ENCODE peak calls at places on chromosomes 1 and 21, in eight cellular contexts. U is IMR-90; P is body of pancreas; C is CD8-positive, alpha-beta T cell; L is tibial nerve; Z is AG04450; W is fibroblast of lung; D is HAP-1. H is an unnamed sample. For H3K9me3, the result is how much of the 10 kb centered on the place peaks cover.

GRCh38 chr1:40849801-40850592 is 12.2 kb downstream of the CITED4 start:
- DNase-seq in C (peak), L (peak), D (peak), W (peak), P (peak), U (peak), Z (peak), H (peak)

GRCh38 chr21:44490816-44491215 is 35.5 kb downstream of the LRRC3 start:
- DNase-seq in W (no peak), P (no peak), C (no peak), U (no peak), L (no peak), D (no peak), Z (no peak), H (no peak)

GRCh38 chr1:244220410-244220809 is 169.3 kb downstream of the ZBTB18 start:
- DNase-seq in C (no peak), P (no peak), L (no peak), W (no peak), Z (no peak), D (no peak), U (no peak), H (no peak)

GRCh38 chr1:92843046-92843423 is 11.2 kb downstream of the RPL5 start:
- DNase-seq in L (no peak), U (no peak), D (no peak), C (no peak), P (no peak), W (no peak), Z (no peak), H (no peak)

GRCh38 chr1:244835276-244836134 is at the start of gene COX20:
- DNase-seq in W (peak), D (peak), C (peak), P (peak), L (peak), Z (peak), U (peak), H (peak)

GRCh38 chr1:25472494-25472893 is 41.8 kb downstream of the MACO1 start:
- DNase-seq in P (no peak), U (no peak), L (no peak), C (peak), D (no peak), W (no peak), Z (no peak), H (no peak)

GRCh38 chr21:30194701-30195299 is 21.1 kb downstream of the CLDN8 start:
- DNase-seq in W (peak), C (no peak), D (no peak), P (no peak), L (no peak), Z (no peak), U (no peak), H (no peak)

GRCh38 chr1:37797750-37798345 is 4.2 kb downstream of the MANEAL start:
- DNase-seq in L (no peak), U (peak), W (peak), C (no peak), D (no peak), Z (peak), P (no peak), H (no peak)

GRCh38 chr1:163422738-163423404 is 101.1 kb downstream of the NUF2 start:
- DNase-seq in Z (no peak), W (no peak), D (no peak), L (no peak), C (no peak), P (no peak), U (no peak), H (no peak)

GRCh38 chr1:32464191-32464715 is 619 bp upstream of the ZBTB8B start:
- DNase-seq in Z (no peak), U (peak), P (peak), D (no peak), W (peak), L (no peak), C (no peak), H (no peak)

GRCh38 chr21:45590246-45590725 is 48.0 kb upstream of the SLC19A1 start:
- DNase-seq in P (peak), C (peak), D (peak), U (peak), Z (no peak), W (peak), L (peak), H (no peak)

GRCh38 chr1:229140018-229140417 is 130.9 kb upstream of the RAB4A start:
- DNase-seq in C (no peak), W (no peak), U (no peak), L (no peak), Z (no peak), P (no peak), D (no peak), H (no peak)

GRCh38 chr1:21267191-21268077 is 22.8 kb downstream of the ECE1 start:
- DNase-seq in L (no peak), P (no peak), U (no peak), Z (no peak), D (no peak), C (no peak), W (no peak), H (no peak)

GRCh38 chr1:228339766-228340685 is 66.6 kb downstream of the TRIM11 start:
- DNase-seq in D (no peak), U (no peak), Z (no peak), C (no peak), P (peak), W (no peak), L (no peak), H (no peak)

GRCh38 chr1:30753660-30754123 is 3.9 kb downstream of the LAPTM5 start:
- DNase-seq in W (no peak), D (no peak), C (no peak), L (no peak), U (no peak), P (no peak), Z (no peak), H (peak)

GRCh38 chr1:163875927-163876320 is 554.2 kb downstream of the NUF2 start:
- DNase-seq in D (no peak), L (no peak), C (no peak), P (no peak), Z (no peak), W (peak), U (peak), H (no peak)

GRCh38 chr1:246724725-246725095 is 501 bp downstream of the SCCPDH start:
- DNase-seq in Z (no peak), W (peak), U (peak), C (no peak), L (peak), P (peak), D (peak), H (peak)

GRCh38 chr1:82994866-82995370 is 1004.0 kb downstream of the TTLL7 start:
- DNase-seq in W (peak), P (no peak), D (no peak), C (no peak), L (no peak), U (no peak), Z (no peak), H (no peak)

GRCh38 chr1:82991569-82991968 is 1007.4 kb downstream of the TTLL7 start:
- DNase-seq in U (no peak), W (no peak), Z (no peak), D (no peak), P (no peak), L (no peak), C (no peak), H (no peak)
- H3K9me3 ChIP-seq in U (under half), W (under half), Z (under half), D (under half), P (under half), L (under half), C (under half), H (under half)

DNA sequence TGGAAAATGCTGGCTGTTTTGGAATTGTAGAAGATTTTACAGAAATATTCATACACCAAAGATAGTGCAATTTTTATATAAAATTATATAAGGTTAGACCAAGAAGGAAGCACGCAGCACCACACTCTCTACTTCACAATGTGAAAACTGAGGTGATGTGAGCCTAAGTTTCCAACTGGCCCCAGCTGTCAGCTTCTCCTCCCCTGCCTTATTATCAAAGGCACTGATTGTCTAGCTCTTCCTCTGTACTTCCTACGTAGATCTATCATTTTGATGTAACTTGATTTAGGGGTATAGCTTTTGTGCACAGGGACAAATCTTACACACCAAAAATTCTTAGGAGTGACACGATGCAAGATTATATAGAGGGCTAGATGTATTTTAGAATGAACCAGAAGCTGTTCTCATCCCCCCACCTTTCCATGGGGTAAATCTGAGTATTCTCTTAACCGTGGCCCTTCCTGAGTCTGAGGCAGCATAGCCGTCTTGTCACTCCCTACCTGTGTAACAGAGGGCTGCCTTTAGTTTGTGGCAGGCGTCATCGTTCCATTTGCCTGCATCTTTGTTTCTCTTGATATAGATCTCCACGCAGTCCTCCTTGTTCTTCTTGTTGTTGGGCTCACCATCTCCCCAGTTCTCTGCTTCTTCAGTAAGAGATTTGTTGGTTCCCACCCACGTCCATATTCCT is 3.4 kb downstream of the SELL start:
- DNase-seq in D (no peak), L (no peak), P (no peak), U (no peak), W (no peak), Z (no peak), C (peak), H (peak)
- H3K4me3 ChIP-seq in D (no peak), L (no peak), P (no peak), U (no peak), W (no peak), Z (no peak), C (peak), H (peak)

GRCh38 chr1:220249522-220249921 is 22.7 kb downstream of the RAB3GAP2 start:
- DNase-seq in L (no peak), D (no peak), C (no peak), U (no peak), Z (no peak), W (no peak), P (no peak), H (no peak)
- H3K9me3 ChIP-seq in L (under half), D (under half), C (under half), U (under half), Z (under half), W (under half), P (under half), H (under half)

GRCh38 chr1:190475394-190476250 is 2.0 kb downstream of the BRINP3 start:
- DNase-seq in C (no peak), W (peak), P (peak), D (peak), Z (no peak), L (no peak), U (peak), H (no peak)
- H3K4me3 ChIP-seq in C (no peak), W (peak), P (no peak), D (peak), Z (peak), L (peak), U (peak), H (no peak)

GRCh38 chr1:202223110-202223834 is 29.7 kb downstream of the LGR6 start:
- DNase-seq in P (no peak), C (no peak), L (no peak), Z (no peak), W (no peak), D (no peak), U (no peak), H (no peak)

GRCh38 chr1:202227997-202228401 is 34.4 kb downstream of the LGR6 start:
- DNase-seq in U (no peak), C (no peak), L (no peak), P (no peak), D (no peak), W (no peak), Z (no peak), H (no peak)

GRCh38 chr1:202227273-202227672 is 33.7 kb downstream of the LGR6 start:
- DNase-seq in W (no peak), C (no peak), P (no peak), U (no peak), L (no peak), Z (no peak), D (no peak), H (no peak)

GRCh38 chr1:202224453-202224852 is 30.9 kb downstream of the LGR6 start:
- DNase-seq in W (no peak), P (no peak), C (no peak), Z (no peak), L (no peak), U (no peak), D (no peak), H (no peak)

GRCh38 chr1:202225131-202225530 is 31.5 kb downstream of the LGR6 start:
- DNase-seq in C (no peak), D (no peak), Z (no peak), P (no peak), U (no peak), W (no peak), L (no peak), H (no peak)
- H3K9me3 ChIP-seq in C (under half), D (under half), Z (under half), P (under half), U (under half), W (under half), L (under half), H (under half)

GRCh38 chr1:208107817-208108608 is 136.2 kb downstream of the PLXNA2 start:
- DNase-seq in D (no peak), P (no peak), C (no peak), L (no peak), U (peak), W (peak), Z (no peak), H (no peak)

GRCh38 chr1:208105756-208106155 is 138.4 kb downstream of the PLXNA2 start:
- DNase-seq in P (no peak), C (no peak), Z (no peak), U (no peak), W (no peak), L (no peak), D (no peak), H (no peak)

GRCh38 chr1:208108646-208109330 is 135.4 kb downstream of the PLXNA2 start:
- DNase-seq in W (no peak), D (no peak), Z (no peak), U (no peak), L (no peak), P (no peak), C (no peak), H (no peak)

GRCh38 chr1:208106218-208106617 is 138.0 kb downstream of the PLXNA2 start:
- DNase-seq in P (no peak), Z (no peak), U (no peak), W (no peak), C (no peak), D (no peak), L (no peak), H (no peak)

GRCh38 chr1:208107415-208107814 is 136.8 kb downstream of the PLXNA2 start:
- DNase-seq in D (no peak), L (no peak), U (no peak), W (no peak), Z (no peak), C (no peak), P (no peak), H (no peak)
- H3K4me3 ChIP-seq in D (no peak), L (no peak), U (no peak), W (no peak), Z (no peak), C (no peak), P (no peak), H (no peak)

DNA sequence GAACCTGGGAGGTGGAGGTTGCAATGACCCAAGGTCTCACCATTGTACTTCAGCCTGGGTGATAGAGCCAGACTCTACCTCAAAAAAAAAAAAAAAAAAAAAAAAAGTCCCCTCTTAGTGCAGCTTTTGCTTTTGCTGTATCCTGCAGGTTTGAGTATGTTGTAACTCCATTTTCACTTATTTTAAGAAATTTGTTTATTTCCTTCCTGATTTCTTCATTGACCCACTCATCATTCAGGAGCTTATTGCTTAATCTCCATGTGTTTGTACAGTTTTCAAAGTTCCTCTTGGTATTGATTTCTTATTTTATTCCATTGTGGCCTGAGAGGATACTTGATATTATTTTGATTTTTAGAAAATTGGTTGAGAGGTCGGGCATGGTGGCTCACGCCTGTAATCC is 50.9 kb upstream of the AK4 start:
- DNase-seq in C (no peak), W (no peak), D (no peak), P (no peak), Z (no peak), L (no peak), U (no peak), H (no peak)
- H3K9me3 ChIP-seq in C (under half), W (under half), D (under half), P (under half), Z (under half), L (under half), U (under half), H (under half)